ENCODE peak calls at places on chromosomes 1 and 21, in seven cellular contexts. W, G, A, F, S, C and T are unnamed samples.

GRCh38 chr21:33025106-33025470 is 647 bp upstream of the OLIG2 start:
- DNase-seq in S (no peak), W (peak), C (peak), F (no peak), A (no peak), G (no peak), T (peak)

GRCh38 chr1:5938068-5938740 is 54.0 kb downstream of the NPHP4 start:
- DNase-seq in W (peak), C (no peak), A (no peak), G (no peak), F (peak), S (no peak), T (peak)

GRCh38 chr1:165580931-165581871 is 37.4 kb downstream of the LRRC52 start:
- DNase-seq in C (no peak), G (no peak), S (no peak), A (peak), W (no peak), F (peak), T (peak)

GRCh38 chr1:56434025-56434424 is 145.3 kb downstream of the PLPP3 start:
- DNase-seq in F (peak), A (no peak), S (no peak), G (no peak), C (peak), W (no peak), T (no peak)

GRCh38 chr1:29639156-29639736 is 402.9 kb downstream of the PTPRU start:
- DNase-seq in A (no peak), S (no peak), W (no peak), G (no peak), F (no peak), C (no peak), T (no peak)

GRCh38 chr1:89887270-89887669 is 66.4 kb downstream of the LRRC8D start:
- DNase-seq in F (peak), G (no peak), W (no peak), A (peak), C (no peak), S (no peak), T (no peak)

GRCh38 chr1:64062941-64063581 is 140.4 kb upstream of the UBE2U start:
- DNase-seq in S (no peak), F (peak), A (no peak), W (no peak), C (no peak), G (no peak), T (peak)

GRCh38 chr1:63877021-63877767 is 103.4 kb downstream of the ROR1 start:
- DNase-seq in C (no peak), A (no peak), W (no peak), F (no peak), G (no peak), S (no peak), T (no peak)

GRCh38 chr1:64745986-64746940 is 1.4 kb downstream of the RAVER2 start:
- DNase-seq in G (no peak), A (no peak), S (no peak), W (no peak), C (no peak), F (peak), T (no peak)

GRCh38 chr1:159007734-159008133 is 2.0 kb upstream of the IFI16 start:
- DNase-seq in A (no peak), G (no peak), C (no peak), W (no peak), S (no peak), F (no peak), T (no peak)

GRCh38 chr1:159005676-159006075 is 4.0 kb upstream of the IFI16 start:
- DNase-seq in C (peak), F (no peak), G (no peak), W (peak), A (no peak), S (no peak), T (peak)

GRCh38 chr1:159009287-159009686 is 420 bp upstream of the IFI16 start:
- DNase-seq in W (no peak), S (no peak), F (no peak), C (no peak), A (no peak), G (no peak), T (no peak)

GRCh38 chr1:159008744-159009188 is 941 bp upstream of the IFI16 start:
- DNase-seq in W (no peak), A (no peak), F (peak), C (no peak), S (no peak), G (no peak), T (peak)

DNA sequence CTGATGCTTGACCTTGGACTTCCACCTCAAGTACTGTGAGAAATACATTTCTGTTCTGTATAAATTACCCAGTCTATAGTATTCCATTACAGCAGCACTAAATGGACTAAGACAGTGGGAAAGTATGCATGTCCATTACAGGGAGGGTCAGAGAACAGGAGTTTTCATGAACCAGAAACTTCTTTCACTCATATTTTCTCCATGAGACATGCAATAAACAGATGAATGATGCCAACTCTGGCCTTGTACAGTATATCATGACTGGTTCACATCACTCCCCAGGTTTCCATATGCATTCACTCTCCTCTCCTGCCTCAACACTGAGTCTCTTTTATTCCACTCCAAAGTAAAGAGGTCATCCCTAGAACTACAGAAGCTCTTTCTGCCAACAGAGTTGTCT is 4.5 kb upstream of the IFI16 start:
- DNase-seq in A (no peak), G (no peak), S (no peak), W (no peak), F (peak), C (no peak), T (peak)
- H2BK120ac ChIP-seq in A (no peak), G (no peak), S (no peak), W (no peak), F (no peak), C (peak), T (peak)

DNA sequence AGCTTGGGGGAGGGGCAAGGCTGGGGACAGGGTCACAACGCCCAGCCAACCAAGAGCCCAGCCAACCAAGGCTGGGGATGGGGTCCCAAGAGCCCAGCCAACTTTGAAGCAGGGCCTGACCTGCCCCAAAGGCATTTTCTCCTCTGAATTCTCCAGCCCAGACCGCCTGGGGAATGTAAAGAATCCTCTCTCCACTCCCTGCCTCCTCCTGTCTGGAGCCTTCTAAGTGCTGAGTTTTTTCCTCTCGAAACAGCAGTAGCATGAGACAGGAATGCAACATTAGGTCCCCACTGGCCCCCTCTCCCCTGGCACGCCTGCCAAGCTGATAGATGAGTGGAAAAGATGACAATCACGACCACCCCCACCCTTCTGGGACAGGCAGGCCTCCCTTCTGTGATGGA is 17.0 kb downstream of the C1orf198 start:
- DNase-seq in A (peak), F (peak), G (no peak), S (no peak), C (peak), W (peak), T (peak)
- H2BK120ac ChIP-seq in A (peak), F (peak), G (no peak), S (no peak), C (no peak), W (no peak), T (no peak)

DNA sequence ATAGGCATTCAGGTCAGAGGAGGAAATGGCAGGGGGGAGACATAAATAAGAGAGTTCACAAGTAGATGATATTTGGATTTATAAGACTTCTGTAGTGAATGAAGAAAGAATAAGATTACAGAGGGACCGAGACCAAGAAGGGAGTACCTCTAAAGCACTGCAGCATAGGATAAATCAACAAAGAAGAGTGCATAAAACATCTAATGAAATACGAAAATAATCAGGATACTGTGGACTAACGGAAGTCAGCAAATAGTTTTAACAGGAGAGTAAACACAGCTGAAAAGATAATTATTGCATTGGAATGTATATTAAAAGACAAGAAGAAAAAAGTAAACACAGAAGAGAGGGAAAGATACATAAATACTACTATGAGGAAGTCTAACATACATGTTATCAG is 921.9 kb upstream of the PRMT6 start:
- DNase-seq in F (no peak), C (no peak), A (no peak), W (no peak), S (no peak), G (no peak), T (no peak)
- H2BK120ac ChIP-seq in F (no peak), C (no peak), A (no peak), W (no peak), S (no peak), G (no peak), T (no peak)

GRCh38 chr1:18010945-18011344 is 96.7 kb upstream of the IGSF21 start:
- DNase-seq in A (no peak), C (peak), F (no peak), W (no peak), S (no peak), G (no peak), T (no peak)

GRCh38 chr1:18010408-18010807 is 97.2 kb upstream of the IGSF21 start:
- DNase-seq in C (peak), F (no peak), A (no peak), G (no peak), S (no peak), W (no peak), T (no peak)

GRCh38 chr1:18009729-18010075 is 97.9 kb upstream of the IGSF21 start:
- DNase-seq in F (no peak), W (no peak), S (no peak), C (peak), G (no peak), A (no peak), T (no peak)

GRCh38 chr1:18011703-18012102 is 95.9 kb upstream of the IGSF21 start:
- DNase-seq in G (no peak), C (no peak), F (no peak), W (no peak), A (no peak), S (no peak), T (no peak)

DNA sequence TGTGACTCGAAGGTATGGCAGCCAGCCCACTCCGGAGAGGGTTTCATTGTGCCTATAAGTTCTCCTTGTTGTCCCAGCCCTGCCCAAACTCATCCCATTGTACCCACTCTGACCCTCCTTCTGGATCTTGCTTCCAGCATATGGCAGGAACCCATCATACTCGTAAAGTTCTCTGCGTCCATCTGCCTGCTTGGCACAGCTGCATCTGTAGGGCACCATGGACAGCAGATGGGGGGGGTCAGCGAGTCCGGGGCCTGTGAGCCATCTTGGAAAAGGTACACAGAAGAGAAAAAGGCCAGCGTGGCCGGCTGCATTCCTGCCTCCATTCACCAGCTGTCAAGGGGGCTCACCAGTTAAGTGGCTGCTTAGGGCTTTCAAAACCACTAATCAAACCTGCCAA is 94.9 kb upstream of the IGSF21 start:
- DNase-seq in C (peak), G (no peak), F (no peak), A (no peak), W (no peak), S (no peak), T (no peak)
- H2BK120ac ChIP-seq in C (no peak), G (no peak), F (no peak), A (no peak), W (no peak), S (no peak), T (no peak)

DNA sequence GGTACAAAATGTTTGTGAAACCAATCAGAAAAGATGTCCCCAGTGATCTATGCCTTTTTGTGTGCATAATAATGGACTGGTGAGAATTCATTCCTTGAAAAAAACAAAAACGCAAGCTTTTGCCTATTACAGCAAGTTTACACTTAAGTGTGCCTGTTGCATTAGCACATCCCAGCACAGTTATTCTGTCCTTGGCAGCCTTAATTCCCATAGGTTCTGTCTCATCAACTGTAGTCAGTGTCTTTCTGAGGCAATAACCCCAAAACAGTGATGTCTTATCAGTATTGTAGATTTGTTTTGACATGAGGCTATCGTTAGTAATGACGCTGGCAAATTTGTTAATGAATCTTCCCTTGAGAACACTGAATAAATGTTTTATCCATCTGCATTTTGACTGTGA is 109.9 kb upstream of the KCTD3 start:
- DNase-seq in G (no peak), C (no peak), A (no peak), S (no peak), F (no peak), W (no peak), T (no peak)
- H2BK120ac ChIP-seq in G (no peak), C (no peak), A (no peak), S (no peak), F (no peak), W (no peak), T (no peak)

GRCh38 chr1:13771745-13772144 is 71.8 kb downstream of the PRDM2 start:
- DNase-seq in G (no peak), S (no peak), W (no peak), F (no peak), A (no peak), C (no peak), T (no peak)
- H2BK120ac ChIP-seq in G (no peak), S (no peak), W (no peak), F (no peak), A (no peak), C (no peak), T (no peak)